ENCODE peak calls at places on chromosomes 16 and 17, in seven cellular contexts. U is iPS DF 6.9; Y is effector memory CD4-positive, alpha-beta T cell; V is lung; R is neural progenitor cell; P is CD8-positive, alpha-beta memory T cell; H is neuronal stem cell. S is an unnamed sample. For H3K4me1, the result is how much of the 10 kb centered on the place peaks cover.

GRCh38 chr17:75872434-75873351 is 5.7 kb downstream of the TRIM47 start:
- DNase-seq in U (no peak), Y (peak), V (peak), R (no peak), P (peak), H (no peak), S (peak)

GRCh38 chr17:76727745-76728456 is 1.3 kb downstream of the METTL23 start:
- DNase-seq in U (no peak), Y (no peak), V (no peak), R (no peak), P (peak), H (no peak), S (no peak)

GRCh38 chr16:65600046-65600445 is 478.2 kb upstream of the CDH11 start:
- DNase-seq in U (no peak), Y (no peak), V (no peak), R (peak), P (no peak), H (peak), S (no peak)

GRCh38 chr16:23836404-23837291 is 865 bp downstream of the PRKCB start:
- DNase-seq in U (peak), Y (peak), V (peak), R (peak), P (peak), H (no peak), S (no peak)

GRCh38 chr17:56174421-56174820 is 21.1 kb downstream of the ANKFN1 start:
- DNase-seq in U (no peak), Y (no peak), V (no peak), R (no peak), P (no peak), H (no peak), S (no peak)

GRCh38 chr17:30379303-30380105 is 777 bp downstream of the CPD start:
- DNase-seq in U (no peak), Y (peak), V (no peak), R (peak), P (peak), H (no peak), S (no peak)

GRCh38 chr17:78214706-78215061 is 631 bp downstream of the BIRC5 start:
- DNase-seq in U (no peak), Y (no peak), V (no peak), R (no peak), P (no peak), H (no peak), S (no peak)

GRCh38 chr17:40452074-40452787 is 9.0 kb downstream of the IGFBP4 start:
- DNase-seq in U (no peak), Y (no peak), V (no peak), R (no peak), P (no peak), H (no peak), S (peak)

GRCh38 chr17:80105762-80106161 is 4.4 kb downstream of the GAA start:
- DNase-seq in U (no peak), Y (no peak), V (no peak), R (no peak), P (no peak), H (no peak), S (no peak)

GRCh38 chr16:13291934-13292333 is 390.5 kb downstream of the SHISA9 start:
- DNase-seq in U (peak), Y (no peak), V (no peak), R (peak), P (no peak), H (peak), S (no peak)

GRCh38 chr17:19011581-19011980 is 7.0 kb upstream of the FAM83G start:
- DNase-seq in U (no peak), Y (no peak), V (no peak), R (no peak), P (no peak), H (no peak), S (no peak)

GRCh38 chr17:47238321-47239010 is 15.2 kb upstream of the ITGB3 start:
- DNase-seq in U (no peak), Y (no peak), V (no peak), R (no peak), P (no peak), H (no peak), S (no peak)

GRCh38 chr16:57000271-57001025 is 11.1 kb downstream of the NLRC5 start:
- DNase-seq in U (no peak), Y (no peak), V (no peak), R (no peak), P (no peak), H (no peak), S (peak)

GRCh38 chr16:51276335-51276734 is 125.3 kb upstream of the SALL1 start:
- DNase-seq in U (no peak), Y (no peak), V (no peak), R (no peak), P (no peak), H (no peak), S (no peak)

GRCh38 chr17:75153854-75154194 is 488 bp downstream of the JPT1 start:
- DNase-seq in U (no peak), Y (no peak), V (no peak), R (no peak), P (peak), H (no peak), S (no peak)

GRCh38 chr16:11107781-11108465 is 148.1 kb downstream of the SOCS1 start:
- DNase-seq in U (no peak), Y (no peak), V (no peak), R (no peak), P (no peak), H (no peak), S (no peak)

GRCh38 chr16:19883296-19883951 is 1.2 kb downstream of the GPRC5B start:
- DNase-seq in U (no peak), Y (no peak), V (no peak), R (peak), P (peak), H (no peak), S (peak)

DNA sequence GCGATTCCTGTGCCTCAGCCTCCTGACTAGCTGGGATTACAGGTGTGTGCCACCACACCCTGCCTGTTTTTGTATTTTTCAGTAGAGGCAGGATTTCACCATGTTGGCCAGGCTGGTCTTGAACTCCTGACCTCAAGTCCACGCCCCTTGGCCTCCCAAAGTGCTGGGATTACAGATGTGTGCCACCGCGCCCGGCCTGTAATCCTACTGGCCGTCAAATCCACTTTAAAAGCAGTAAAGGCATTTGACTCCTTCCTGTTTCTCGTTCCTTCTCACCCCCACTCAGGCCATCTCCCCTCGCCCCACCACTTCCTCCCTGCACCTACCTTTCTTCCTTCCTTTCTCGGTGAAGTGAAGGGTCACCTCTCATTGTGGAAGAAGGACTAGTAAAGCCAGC is 69.4 kb upstream of the CREBBP start:
- DNase-seq in U (no peak), Y (no peak), V (no peak), R (no peak), P (no peak), H (no peak), S (no peak)
- H3K27ac ChIP-seq in U (no peak), Y (no peak), V (peak), R (no peak), P (no peak), H (no peak), S (peak)

DNA sequence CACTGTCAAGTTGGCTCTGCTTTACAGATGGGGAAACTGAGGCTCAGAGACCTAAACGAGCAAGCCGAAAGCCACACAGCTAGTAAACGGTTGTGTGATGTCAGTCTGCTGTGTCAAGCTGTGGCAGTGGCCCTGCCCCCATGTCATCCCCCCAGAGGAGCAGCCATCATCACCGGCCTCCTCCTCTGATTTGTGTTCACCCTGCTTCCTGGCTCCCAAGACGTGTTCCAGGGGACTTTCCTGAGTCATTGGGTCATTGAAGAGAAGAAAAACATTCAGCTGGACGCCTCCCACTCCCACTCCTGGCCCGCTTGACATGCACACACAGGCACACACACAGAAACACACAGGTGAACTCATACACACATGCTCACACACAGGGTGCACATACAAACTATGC is 54.0 kb upstream of the CIBAR2 start:
- DNase-seq in U (no peak), Y (no peak), V (no peak), R (no peak), P (no peak), H (no peak), S (no peak)
- H3K4me1 ChIP-seq in U (under half), Y (under half), V (under half), R (under half), P (under half), H (under half), S (under half)

DNA sequence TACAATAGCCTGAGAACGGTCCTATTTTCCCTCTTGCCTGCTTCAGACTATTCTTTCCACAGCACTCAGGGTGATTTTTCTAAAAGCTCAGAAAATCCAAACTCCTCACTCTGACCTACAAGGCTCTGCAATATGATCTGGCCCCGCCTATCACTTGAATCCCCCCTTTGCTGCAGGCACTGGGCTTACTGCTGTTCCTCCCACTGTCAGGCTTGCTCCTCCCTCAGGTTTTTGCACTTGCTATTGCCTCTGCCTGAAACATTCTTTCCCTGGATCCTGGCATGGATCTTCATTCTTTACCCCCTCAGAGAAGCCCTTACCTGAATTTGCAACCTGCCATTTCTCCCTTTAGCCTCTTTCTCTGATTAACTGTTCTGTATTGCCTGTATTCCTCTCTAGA is 52.3 kb downstream of the RPGRIP1L start:
- DNase-seq in U (peak), Y (no peak), V (no peak), R (peak), P (no peak), H (no peak), S (no peak)
- H3K27ac ChIP-seq in U (no peak), Y (no peak), V (no peak), R (no peak), P (no peak), H (no peak), S (no peak)

GRCh38 chr16:30401768-30402425 is 5.5 kb upstream of the ZNF771 start:
- DNase-seq in U (no peak), Y (no peak), V (no peak), R (no peak), P (no peak), H (no peak), S (no peak)
- H3K4me1 ChIP-seq in U (under half), Y (under half), V (under half), R (under half), P (under half), H (under half), S (under half)

GRCh38 chr17:2395258-2396170 is 5.3 kb downstream of the MNT start:
- DNase-seq in U (no peak), Y (no peak), V (peak), R (no peak), P (no peak), H (no peak), S (no peak)

GRCh38 chr17:2393184-2393953 is 7.5 kb downstream of the MNT start:
- DNase-seq in U (no peak), Y (peak), V (peak), R (peak), P (peak), H (peak), S (peak)

GRCh38 chr17:2396192-2396567 is 4.7 kb downstream of the MNT start:
- DNase-seq in U (no peak), Y (no peak), V (no peak), R (no peak), P (no peak), H (no peak), S (no peak)

GRCh38 chr17:2393954-2394749 is 6.7 kb downstream of the MNT start:
- DNase-seq in U (no peak), Y (no peak), V (no peak), R (peak), P (peak), H (no peak), S (no peak)

GRCh38 chr17:2394775-2395191 is 6.1 kb downstream of the MNT start:
- DNase-seq in U (no peak), Y (no peak), V (no peak), R (no peak), P (no peak), H (no peak), S (no peak)
- H3K27ac ChIP-seq in U (no peak), Y (peak), V (peak), R (no peak), P (no peak), H (no peak), S (peak)

GRCh38 chr17:35213412-35213925 is 19.3 kb upstream of the SLC35G3 start:
- DNase-seq in U (no peak), Y (no peak), V (no peak), R (no peak), P (no peak), H (no peak), S (no peak)
- H3K4me1 ChIP-seq in U (under half), Y (under half), V (under half), R (under half), P (half or more), H (under half), S (under half)

GRCh38 chr16:86215979-86216585 is 294.2 kb upstream of the FOXF1 start:
- DNase-seq in U (no peak), Y (no peak), V (no peak), R (no peak), P (no peak), H (no peak), S (no peak)

GRCh38 chr16:86218479-86219170 is 291.7 kb upstream of the FOXF1 start:
- DNase-seq in U (no peak), Y (no peak), V (no peak), R (no peak), P (no peak), H (no peak), S (no peak)

GRCh38 chr16:86216591-86216990 is 293.7 kb upstream of the FOXF1 start:
- DNase-seq in U (no peak), Y (no peak), V (no peak), R (no peak), P (no peak), H (no peak), S (no peak)

GRCh38 chr16:86217001-86217890 is 293.1 kb upstream of the FOXF1 start:
- DNase-seq in U (no peak), Y (no peak), V (no peak), R (no peak), P (no peak), H (no peak), S (no peak)

DNA sequence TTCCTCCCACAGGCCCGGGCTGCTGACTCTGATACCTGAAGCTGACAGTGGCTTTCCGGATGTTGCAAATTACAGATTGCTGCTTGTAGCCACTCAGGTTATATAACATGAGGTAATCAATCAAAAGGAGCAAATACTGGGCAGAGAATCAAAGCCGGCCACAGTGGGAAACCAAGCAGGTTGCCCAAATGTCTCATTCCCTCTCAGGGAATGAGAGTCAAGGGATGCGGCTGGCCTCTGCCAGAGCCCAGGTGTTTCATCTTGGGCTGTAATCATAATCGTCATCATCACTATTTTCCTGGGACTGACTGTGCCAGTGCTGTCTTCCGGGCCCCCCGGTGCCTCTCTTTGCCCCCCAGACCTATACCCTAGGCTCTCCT is 292.4 kb upstream of the FOXF1 start:
- DNase-seq in U (no peak), Y (no peak), V (no peak), R (no peak), P (no peak), H (no peak), S (no peak)
- H3K27ac ChIP-seq in U (no peak), Y (no peak), V (no peak), R (no peak), P (no peak), H (no peak), S (no peak)

GRCh38 chr17:17154981-17155380 is 51.2 kb downstream of the PLD6 start:
- DNase-seq in U (no peak), Y (no peak), V (no peak), R (no peak), P (no peak), H (no peak), S (no peak)
- H3K4me1 ChIP-seq in U (under half), Y (under half), V (under half), R (under half), P (under half), H (under half), S (under half)

GRCh38 chr16:8899709-8900317 is 17.7 kb downstream of the LITAFD start:
- DNase-seq in U (no peak), Y (no peak), V (no peak), R (no peak), P (no peak), H (no peak), S (no peak)
- H3K27ac ChIP-seq in U (no peak), Y (no peak), V (no peak), R (no peak), P (no peak), H (no peak), S (no peak)

DNA sequence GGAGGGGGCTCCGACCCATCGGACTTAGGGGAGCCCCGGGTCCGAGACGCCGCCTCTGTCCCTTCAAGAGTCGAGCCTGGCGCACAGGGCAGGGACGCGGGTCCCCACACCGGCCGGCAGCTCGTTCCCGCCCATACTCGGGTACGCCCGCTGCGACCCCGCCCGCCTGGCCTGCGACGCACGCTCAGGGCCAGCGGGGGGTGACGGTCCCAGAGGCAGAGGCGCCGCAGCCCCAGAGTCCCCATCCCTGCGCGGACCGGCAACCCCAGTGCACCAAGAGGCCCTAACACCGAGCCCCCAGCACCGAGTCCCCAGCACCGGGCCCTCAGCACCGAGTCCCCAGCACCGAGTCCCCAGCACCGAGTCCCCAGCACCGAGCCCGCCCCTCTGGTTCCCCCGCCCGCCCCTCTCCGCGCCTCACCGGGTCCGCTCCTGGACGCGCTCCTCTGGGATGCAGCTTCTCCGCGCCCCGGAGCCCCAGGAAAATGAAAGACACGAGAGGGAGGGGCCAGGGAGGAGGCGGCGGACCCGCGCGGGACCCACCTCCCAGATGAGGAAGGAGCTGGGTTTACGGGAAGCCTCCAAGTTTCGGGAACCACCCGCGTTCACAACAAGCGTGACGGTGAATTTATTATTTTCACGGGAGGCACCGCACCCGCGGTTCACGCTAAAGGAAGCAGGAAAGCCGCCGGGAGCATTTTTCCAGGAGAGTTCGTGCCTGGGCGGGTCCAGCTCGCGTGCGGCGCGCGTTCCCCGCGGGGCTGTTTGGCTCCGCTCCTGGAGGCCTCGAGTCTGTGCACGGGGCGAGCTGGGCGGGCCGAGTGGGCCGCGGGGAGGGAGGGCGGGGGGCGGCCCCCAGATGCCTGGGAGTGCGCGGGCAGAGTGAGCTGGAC is at the start of gene SECTM1:
- DNase-seq in U (no peak), Y (no peak), V (peak), R (peak), P (no peak), H (no peak), S (peak)
- H3K4me1 ChIP-seq in U (under half), Y (under half), V (under half), R (under half), P (under half), H (under half), S (under half)

S was measured in right atrium auricular region.